ENCODE peak calls at places on chromosome 20, in four cellular contexts. V is PC-3, G is fibroblast of lung, Y is astrocyte. J is an unnamed sample.

GRCh38 chr20:18304618-18305017 is 16.3 kb downstream of the ZNF133 start:
- DNase-seq in V (peak; percentile 48), G (no peak), Y (no peak), J (peak; percentile 21)

GRCh38 chr20:33163856-33164762 is 3.9 kb upstream of the BPIFA2 start:
- DNase-seq in V (no peak), G (no peak), Y (no peak), J (no peak)

GRCh38 chr20:47115694-47116093 is 221.1 kb downstream of the EYA2 start:
- DNase-seq in V (no peak), G (no peak), Y (no peak), J (no peak)

GRCh38 chr20:51446656-51447055 is 95.9 kb downstream of the NFATC2 start:
- DNase-seq in V (peak; percentile 94), G (peak; percentile 81), Y (peak; percentile 75), J (peak; percentile 29)

GRCh38 chr20:37345339-37346231 is at the start of gene SRC:
- DNase-seq in V (peak; percentile 73), G (peak; percentile 70), Y (peak; percentile 46), J (peak; percentile 68)

GRCh38 chr20:20085071-20085470 is 32.7 kb downstream of the CFAP61 start:
- DNase-seq in V (no peak), G (no peak), Y (no peak), J (peak; percentile 18)

GRCh38 chr20:44810391-44811149 is at the start of gene RIMS4:
- DNase-seq in V (no peak), G (no peak), Y (no peak), J (peak; percentile 39)

GRCh38 chr20:45407067-45407745 is 883 bp upstream of the DBNDD2 start:
- DNase-seq in V (no peak), G (peak; percentile 28), Y (peak; percentile 21), J (peak; percentile 37)

GRCh38 chr20:47809561-47809960 is 24.3 kb upstream of the SULF2 start:
- DNase-seq in V (peak; percentile 99), G (peak; percentile 50), Y (peak; percentile 23), J (no peak)

GRCh38 chr20:40943591-40943990 is 85.0 kb upstream of the TOP1 start:
- DNase-seq in V (no peak), G (no peak), Y (no peak), J (no peak)

GRCh38 chr20:41176711-41177552 is 39.6 kb downstream of the PLCG1 start:
- DNase-seq in V (no peak), G (no peak), Y (no peak), J (no peak)

GRCh38 chr20:17716331-17716730 is 16.6 kb downstream of the BANF2 start:
- DNase-seq in V (no peak), G (no peak), Y (no peak), J (no peak)

GRCh38 chr20:14773486-14773885 is 436.1 kb upstream of the FLRT3 start:
- DNase-seq in V (no peak), G (no peak), Y (no peak), J (no peak)

GRCh38 chr20:46057856-46058655 is 29.0 kb downstream of the SLC12A5 start:
- DNase-seq in V (no peak), G (peak; percentile 35), Y (peak; percentile 10), J (peak; percentile 79)

GRCh38 chr20:44549123-44549522 is 27.3 kb upstream of the SERINC3 start:
- DNase-seq in V (no peak), G (no peak), Y (no peak), J (no peak)

GRCh38 chr20:44153636-44154043 is 33.3 kb downstream of the JPH2 start:
- DNase-seq in V (peak; percentile 26), G (peak; percentile 80), Y (peak; percentile 73), J (no peak)

GRCh38 chr20:49187330-49188100 is 619 bp downstream of the STAU1 start:
- DNase-seq in V (no peak), G (peak; percentile 8), Y (no peak), J (peak; percentile 43)

GRCh38 chr20:44532981-44533331 is 11.1 kb upstream of the SERINC3 start:
- DNase-seq in V (peak; percentile 69), G (peak; percentile 54), Y (peak; percentile 47), J (no peak)

GRCh38 chr20:51423810-51424209 is 118.7 kb downstream of the NFATC2 start:
- DNase-seq in V (no peak), G (no peak), Y (no peak), J (no peak)

DNA sequence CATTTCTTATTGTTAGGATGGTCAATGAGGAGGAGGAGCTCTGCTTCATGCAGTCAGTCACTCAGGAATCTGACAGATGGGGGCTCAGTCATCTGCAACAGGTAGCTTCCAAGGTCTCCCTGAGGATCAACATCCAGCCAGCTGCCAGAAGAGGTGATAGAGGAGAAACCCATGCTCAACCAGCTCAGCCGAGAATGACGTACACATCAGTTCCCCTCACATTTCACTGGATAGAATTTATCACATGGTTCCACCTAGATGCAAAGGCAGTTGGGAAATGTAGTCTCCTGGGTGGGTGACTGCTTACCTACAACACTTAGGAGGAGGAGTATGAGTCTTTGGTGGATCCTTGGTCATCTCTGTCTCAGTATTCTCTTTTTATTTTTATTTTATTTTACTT is 144.5 kb downstream of the CEBPB start:
- DNase-seq in V (peak; percentile 57), G (peak; percentile 54), Y (peak; percentile 42), J (peak; percentile 38)
- TF ChIP-seq EZH2 in V (no peak), G (no peak), Y (no peak), J (no peak)

GRCh38 chr20:57260959-57261357 is 5.5 kb downstream of the BMP7 start:
- DNase-seq in V (no peak), G (peak; percentile 39), Y (peak; percentile 39), J (no peak)
- TF ChIP-seq EZH2 in V (no peak), G (no peak), Y (no peak), J (no peak)

DNA sequence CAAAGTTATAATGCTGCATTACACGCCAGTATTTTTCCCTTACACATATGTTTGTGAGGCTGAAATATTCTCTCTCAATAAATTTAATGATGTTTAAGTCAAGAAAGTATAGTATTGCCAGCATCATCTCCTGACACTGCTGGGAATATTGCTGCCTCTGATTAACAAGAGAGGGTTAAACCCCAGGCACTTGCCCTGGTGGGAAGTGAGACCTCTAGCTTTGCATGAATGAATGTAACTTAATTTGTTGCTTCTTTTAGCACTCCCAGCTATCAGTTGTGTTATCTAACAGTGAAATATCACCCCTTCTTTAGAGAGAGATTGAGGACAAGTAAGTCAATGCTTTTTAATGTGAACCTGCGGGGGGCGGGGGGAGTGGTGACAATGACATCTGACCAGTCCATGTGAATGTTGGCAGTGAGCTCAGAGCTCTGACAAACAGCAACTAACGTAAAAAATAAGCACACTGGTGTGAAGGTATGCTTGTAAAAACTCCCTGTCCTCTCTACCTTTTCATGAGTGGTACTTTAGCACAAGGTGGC is 9.8 kb downstream of the FOXA2 start:
- DNase-seq in V (peak; percentile 24), G (no peak), Y (no peak), J (no peak)
- TF ChIP-seq EZH2 in V (no peak), G (no peak), Y (no peak), J (no peak)

GRCh38 chr20:2749951-2750342 is 50.5 kb downstream of the CPXM1 start:
- DNase-seq in V (no peak), G (no peak), Y (no peak), J (no peak)

GRCh38 chr20:2751347-2751867 is 49.0 kb downstream of the CPXM1 start:
- DNase-seq in V (peak; percentile 36), G (no peak), Y (no peak), J (no peak)

GRCh38 chr20:2749343-2749950 is 51.0 kb downstream of the CPXM1 start:
- DNase-seq in V (no peak), G (no peak), Y (no peak), J (no peak)

GRCh38 chr20:2751868-2752630 is 48.4 kb downstream of the CPXM1 start:
- DNase-seq in V (peak; percentile 43), G (no peak), Y (no peak), J (peak; percentile 60)

DNA sequence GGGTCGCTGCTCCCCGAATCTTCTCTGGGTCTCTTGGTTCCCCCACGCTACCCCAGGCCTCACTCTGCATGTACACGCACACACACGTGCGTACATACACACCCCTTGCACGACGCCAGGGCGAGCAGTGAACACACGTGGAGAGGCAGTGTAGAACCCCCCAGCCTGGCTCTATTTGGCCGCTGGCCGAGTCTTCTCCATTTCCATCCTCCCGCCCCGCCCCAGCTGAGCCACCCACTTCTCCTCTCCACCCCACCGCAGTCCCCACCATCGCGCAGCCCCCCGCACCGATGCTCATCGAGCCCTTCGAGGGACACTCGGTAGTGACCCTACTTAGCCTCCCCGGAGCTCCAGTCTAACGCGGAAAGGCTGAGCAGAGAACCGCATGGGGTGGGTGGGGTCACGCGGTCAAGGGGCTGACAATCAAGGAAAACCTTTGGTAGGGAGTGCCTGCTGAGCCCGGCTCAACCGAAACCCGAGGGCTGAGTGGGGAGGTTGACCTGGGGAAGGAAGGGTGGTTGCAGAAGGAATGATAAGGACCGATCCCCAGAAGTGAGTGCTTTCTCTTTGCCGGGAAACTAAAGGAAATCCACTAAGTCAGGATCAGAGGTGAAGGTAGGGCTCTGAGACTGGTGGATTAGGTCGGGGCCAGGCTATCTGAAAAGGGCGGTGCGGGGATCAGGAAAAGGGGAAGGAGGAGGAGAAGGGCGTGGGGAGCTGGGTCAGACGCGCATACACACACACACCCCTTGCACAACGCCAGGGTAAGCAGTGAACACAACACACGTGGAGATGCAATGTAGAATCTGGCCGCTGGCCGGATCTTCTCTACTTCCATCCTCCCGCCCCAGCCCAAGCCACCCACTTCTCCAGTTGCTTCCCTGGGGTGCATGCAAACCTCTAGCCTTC is 49.8 kb downstream of the CPXM1 start:
- DNase-seq in V (peak; percentile 44), G (peak; percentile 6), Y (no peak), J (peak; percentile 38)
- TF ChIP-seq EZH2 in V (no peak), G (no peak), Y (peak; percentile 72), J (no peak)

GRCh38 chr20:62560162-62560561 is 82.1 kb upstream of the SLCO4A1 start:
- DNase-seq in V (no peak), G (no peak), Y (no peak), J (no peak)
- TF ChIP-seq EZH2 in V (no peak), G (no peak), Y (no peak), J (no peak)

DNA sequence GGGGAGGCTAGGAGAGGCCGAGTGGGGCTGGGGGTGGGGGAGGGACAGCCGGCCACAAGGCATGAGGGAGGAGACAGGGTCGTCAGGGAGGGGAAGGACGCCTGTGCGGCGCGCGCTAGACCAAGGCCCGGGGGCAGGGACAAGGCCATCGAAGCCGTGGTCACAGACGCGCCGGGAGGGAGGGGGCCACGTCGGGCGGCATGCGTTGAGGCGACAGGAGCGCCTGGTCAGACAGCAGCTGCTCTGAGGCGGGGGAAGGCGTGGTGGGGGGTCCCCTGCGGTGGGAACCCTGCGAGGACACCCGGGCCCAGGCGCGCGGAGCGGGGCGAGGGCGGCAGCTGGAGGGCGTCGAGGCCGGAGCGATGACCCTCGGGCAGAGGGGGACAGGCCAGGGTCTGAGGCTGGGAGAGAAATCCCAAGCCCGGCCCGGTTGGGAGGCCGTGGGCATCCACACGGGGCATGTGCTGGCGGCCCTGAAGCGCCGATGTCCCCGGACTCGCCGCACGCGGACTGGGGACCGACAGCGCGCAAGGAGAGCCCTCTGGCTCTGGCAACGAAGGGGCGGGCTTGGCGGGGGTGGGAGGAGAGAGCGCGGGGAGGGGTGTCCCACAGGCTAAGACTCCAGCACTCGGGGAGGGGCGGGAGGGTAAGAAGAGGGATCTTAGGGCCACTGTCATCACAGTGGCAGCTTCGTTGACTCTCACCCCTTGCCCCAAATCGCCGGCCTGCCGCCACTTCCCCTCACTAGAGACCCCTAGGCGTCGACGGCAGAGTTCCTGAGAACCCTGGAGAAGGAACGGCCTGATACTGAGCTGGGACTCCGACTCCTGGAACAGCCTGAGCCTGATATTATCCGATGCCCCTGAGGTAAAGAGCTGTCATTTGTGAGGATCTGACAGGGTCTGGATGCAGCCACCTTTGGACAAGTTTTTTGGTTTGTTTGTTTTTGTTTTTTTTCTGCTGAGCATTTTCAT is 5.0 kb downstream of the TMEM239 start:
- DNase-seq in V (no peak), G (no peak), Y (no peak), J (no peak)
- TF ChIP-seq EZH2 in V (no peak), G (peak; percentile 53), Y (peak; percentile 78), J (no peak)

GRCh38 chr20:38728911-38729642 is 4.8 kb downstream of the SLC32A1 start:
- DNase-seq in V (no peak), G (no peak), Y (no peak), J (no peak)
- TF ChIP-seq EZH2 in V (no peak), G (peak; percentile 82), Y (peak; percentile 80), J (peak; percentile 100)

J was measured in A673.